ENCODE peak calls at places on chromosomes 1 and 21, in nine cellular contexts. R is ovary, P is transverse colon, H is uterus, U is K562, G is right lobe of liver, S is Peyer's patch, T is GM12892, N is GM12891. K is an unnamed sample.

GRCh38 chr1:108053291-108054023 is 88.5 kb upstream of the VAV3 start:
- DNase-seq in R (no peak), P (no peak), H (no peak), U (no peak), G (no peak), S (no peak), T (no peak), N (no peak), K (no peak)

GRCh38 chr1:21931171-21932093 is 5.7 kb downstream of the HSPG2 start:
- DNase-seq in R (peak), P (peak), H (peak), U (no peak), G (no peak), S (no peak), T (no peak), N (no peak), K (peak)

GRCh38 chr1:160032165-160032827 is 506 bp upstream of the PIGM start:
- DNase-seq in R (no peak), P (peak), H (no peak), U (peak), G (no peak), S (no peak), T (no peak), N (no peak), K (no peak)

GRCh38 chr21:44512496-44513388 is 27.3 kb downstream of the KRTAP10-1 start:
- DNase-seq in R (no peak), P (no peak), H (no peak), U (no peak), G (no peak), S (no peak), T (no peak), N (no peak), K (no peak)

GRCh38 chr21:46191257-46191685 is 7.0 kb upstream of the SPATC1L start:
- DNase-seq in R (peak), P (no peak), H (peak), U (peak), G (no peak), S (peak), T (peak), N (no peak), K (peak)

GRCh38 chr1:110637475-110637874 is 31.3 kb upstream of the KCNA2 start:
- DNase-seq in R (no peak), P (no peak), H (no peak), U (no peak), G (no peak), S (no peak), T (no peak), N (no peak), K (no peak)

GRCh38 chr1:240683576-240683975 is 71.6 kb upstream of the GREM2 start:
- DNase-seq in R (no peak), P (peak), H (no peak), U (no peak), G (no peak), S (no peak), T (no peak), N (no peak), K (no peak)

GRCh38 chr1:203316626-203317093 is 11.3 kb downstream of the BTG2 start:
- DNase-seq in R (no peak), P (peak), H (no peak), U (no peak), G (no peak), S (no peak), T (no peak), N (no peak), K (no peak)

GRCh38 chr1:95753382-95754016 is 519.5 kb downstream of the RWDD3 start:
- DNase-seq in R (no peak), P (no peak), H (no peak), U (no peak), G (no peak), S (no peak), T (no peak), N (no peak), K (no peak)

GRCh38 chr1:90407737-90408136 is 309.4 kb downstream of the BARHL2 start:
- DNase-seq in R (no peak), P (no peak), H (no peak), U (no peak), G (no peak), S (no peak), T (no peak), N (no peak), K (no peak)

GRCh38 chr1:29706936-29707335 is 470.6 kb downstream of the PTPRU start:
- DNase-seq in R (no peak), P (no peak), H (no peak), U (peak), G (no peak), S (no peak), T (peak), N (peak), K (peak)

GRCh38 chr1:77282187-77282865 is 507 bp downstream of the AK5 start:
- DNase-seq in R (no peak), P (no peak), H (no peak), U (no peak), G (peak), S (no peak), T (peak), N (peak), K (peak)

GRCh38 chr1:212982430-212983152 is 32.2 kb downstream of the VASH2 start:
- DNase-seq in R (no peak), P (no peak), H (no peak), U (no peak), G (no peak), S (no peak), T (no peak), N (no peak), K (no peak)

GRCh38 chr1:29946057-29946456 is 709.7 kb downstream of the PTPRU start:
- DNase-seq in R (no peak), P (no peak), H (no peak), U (no peak), G (no peak), S (no peak), T (no peak), N (no peak), K (no peak)

GRCh38 chr1:43253876-43254275 is 15.9 kb upstream of the TMEM125 start:
- DNase-seq in R (no peak), P (no peak), H (no peak), U (no peak), G (no peak), S (no peak), T (no peak), N (no peak), K (no peak)

GRCh38 chr1:25612421-25612820 is 4.2 kb upstream of the MAN1C1 start:
- DNase-seq in R (no peak), P (no peak), H (no peak), U (no peak), G (no peak), S (no peak), T (no peak), N (no peak), K (no peak)

GRCh38 chr1:94079991-94080388 is 41.0 kb downstream of the ABCA4 start:
- DNase-seq in R (no peak), P (no peak), H (no peak), U (no peak), G (no peak), S (no peak), T (no peak), N (no peak), K (no peak)

GRCh38 chr1:15214507-15214906 is 32.5 kb upstream of the FHAD1 start:
- DNase-seq in R (peak), P (peak), H (peak), U (no peak), G (no peak), S (no peak), T (no peak), N (no peak), K (no peak)

GRCh38 chr1:72230746-72231145 is 51.6 kb downstream of the NEGR1 start:
- DNase-seq in R (no peak), P (no peak), H (no peak), U (no peak), G (no peak), S (no peak), T (no peak), N (no peak), K (no peak)

GRCh38 chr1:87274851-87275250 is 53.8 kb upstream of the LMO4 start:
- DNase-seq in R (no peak), P (no peak), H (no peak), U (no peak), G (no peak), S (no peak), T (no peak), N (no peak), K (no peak)

GRCh38 chr1:234230414-234230862 is 142.8 kb upstream of the COA6 start:
- DNase-seq in R (no peak), P (no peak), H (no peak), U (no peak), G (no peak), S (no peak), T (no peak), N (no peak), K (no peak)

GRCh38 chr1:224933584-224933983 is 4.1 kb downstream of the DNAH14 start:
- DNase-seq in R (no peak), P (no peak), H (no peak), U (no peak), G (no peak), S (no peak), T (no peak), N (no peak), K (no peak)

DNA sequence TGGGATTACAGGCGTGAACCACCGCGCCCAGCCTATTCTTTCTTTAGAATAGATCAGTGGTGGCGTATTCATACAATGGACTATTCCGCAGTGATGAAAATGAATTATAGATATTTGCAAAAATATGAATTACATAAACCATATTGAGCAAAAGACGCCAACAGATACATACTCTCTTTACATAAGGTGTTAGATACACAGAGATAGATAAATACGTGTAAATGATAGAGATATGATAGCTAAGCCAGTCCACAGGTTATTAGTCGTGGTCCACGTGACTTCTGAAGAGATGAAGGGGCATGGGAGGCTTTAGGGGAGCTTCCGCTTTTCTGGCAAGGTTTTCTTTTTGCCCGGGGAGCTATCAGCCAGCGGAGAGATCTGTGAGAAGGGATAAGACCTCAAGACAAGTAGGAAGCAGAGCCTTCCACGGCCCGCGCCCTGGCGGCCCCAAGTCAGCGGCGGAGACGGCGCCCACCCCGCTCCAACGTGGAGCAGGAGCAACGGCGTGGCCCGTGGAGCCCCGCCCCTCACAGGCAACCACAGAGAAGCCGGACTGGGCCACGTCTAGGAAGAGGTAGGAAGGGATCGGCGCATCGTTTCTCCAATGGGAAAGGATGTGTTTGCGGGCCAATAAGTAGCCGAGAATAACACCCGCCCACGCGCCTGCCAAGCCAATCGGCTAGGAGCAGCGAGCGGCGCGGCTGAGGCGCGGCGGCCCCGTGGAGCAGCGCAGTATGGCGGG is at the start of gene MSTO1:
- DNase-seq in R (peak), P (peak), H (peak), U (peak), G (peak), S (peak), T (peak), N (peak), K (peak)
- TF ChIP-seq POLR2A in R (no peak), P (peak), H (peak), U (peak), G (peak), S (peak), T (peak), N (peak), K (peak)

DNA sequence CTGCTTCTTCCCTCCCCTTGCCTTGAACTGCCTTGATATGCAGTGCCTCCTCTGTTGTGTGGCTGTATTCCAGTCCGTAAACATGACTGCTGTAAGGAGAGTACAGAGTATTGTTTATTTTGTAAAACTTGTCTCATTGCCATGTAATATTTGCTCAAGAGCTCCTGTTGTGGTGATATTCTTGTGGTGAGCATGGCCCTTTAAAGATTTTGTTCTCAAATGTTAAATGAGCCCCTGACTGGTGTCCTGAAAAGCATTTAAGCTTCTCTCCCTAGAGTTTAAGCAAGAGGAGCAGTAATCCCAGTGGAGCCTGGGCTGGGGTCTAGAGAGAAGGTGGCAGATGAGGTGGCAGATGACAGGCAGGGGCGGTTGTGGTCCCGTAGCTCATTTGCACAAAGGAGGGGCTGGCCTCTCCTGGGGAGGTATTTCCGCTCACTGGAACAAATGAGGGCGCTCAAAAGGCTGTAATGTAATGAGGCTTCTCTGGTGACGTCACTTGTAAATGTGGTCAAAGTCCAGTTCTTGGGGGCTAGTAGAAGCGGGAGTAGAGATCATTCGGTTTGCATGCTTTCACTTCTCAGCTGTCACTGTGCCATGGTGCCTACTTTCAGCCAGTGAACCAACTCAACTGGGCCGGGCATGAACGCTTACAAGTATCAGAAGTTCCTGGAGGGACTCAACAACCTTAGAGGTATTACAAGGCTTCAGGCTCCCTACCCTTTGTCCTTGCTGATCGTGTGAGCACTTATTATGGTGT is 46.0 kb upstream of the MACF1 start:
- DNase-seq in R (no peak), P (peak), H (no peak), U (peak), G (peak), S (no peak), T (no peak), N (no peak), K (no peak)
- TF ChIP-seq POLR2A in R (no peak), P (peak), H (no peak), U (peak), G (peak), S (peak), T (no peak), N (no peak), K (no peak)

GRCh38 chr1:116738673-116739370 is 15.4 kb upstream of the CD2 start:
- DNase-seq in R (no peak), P (no peak), H (no peak), U (no peak), G (no peak), S (peak), T (peak), N (no peak), K (no peak)

GRCh38 chr1:116735246-116735645 is 19.0 kb upstream of the CD2 start:
- DNase-seq in R (no peak), P (no peak), H (no peak), U (no peak), G (no peak), S (no peak), T (no peak), N (no peak), K (no peak)

GRCh38 chr1:116739371-116740007 is 14.7 kb upstream of the CD2 start:
- DNase-seq in R (no peak), P (no peak), H (no peak), U (no peak), G (no peak), S (no peak), T (no peak), N (no peak), K (no peak)

GRCh38 chr1:116737855-116738318 is 16.3 kb upstream of the CD2 start:
- DNase-seq in R (no peak), P (no peak), H (no peak), U (no peak), G (no peak), S (no peak), T (no peak), N (no peak), K (no peak)

GRCh38 chr1:116737020-116737854 is 17.0 kb upstream of the CD2 start:
- DNase-seq in R (no peak), P (peak), H (peak), U (peak), G (no peak), S (peak), T (peak), N (peak), K (peak)
- TF ChIP-seq POLR2A in R (no peak), P (no peak), H (no peak), U (no peak), G (no peak), S (no peak), T (peak), N (no peak), K (no peak)

GRCh38 chr1:155000725-155001437 is 1.7 kb upstream of the ZBTB7B start:
- DNase-seq in R (peak), P (peak), H (peak), U (peak), G (peak), S (peak), T (peak), N (peak), K (peak)
- TF ChIP-seq POLR2A in R (peak), P (peak), H (peak), U (peak), G (peak), S (peak), T (peak), N (no peak), K (no peak)

K was measured in H54.